ENCODE peak calls at places on chromosomes 5 and 9, in nine cellular contexts. I is dermis microvascular lymphatic vessel endothelial cell; Z is brain microvascular endothelial cell; C is left ventricle myocardium superior; Q is CD8-positive, alpha-beta T cell; O is natural killer cell treated with Interleukin-12 subunit alpha and Interleukin-12 subunit beta and Interleukin-15 and Interleukin-18, amount 100 ng/mL, for 72 hours; T is non-pigmented ciliary epithelial cell; V is DMS153; M is stimulated activated CD4-positive, alpha-beta T cell treated with anti-CD3 and anti-CD28 coated beads, Interleukin-4, amount 100 ng/mL, for 24 hours. X is an unnamed sample.

GRCh38 chr9:79346350-79347020 is 225.3 kb upstream of the TLE4 start:
- DNase-seq in I (no peak), Z (peak), C (no peak), Q (no peak), O (no peak), T (no peak), V (no peak), M (no peak), X (no peak)

GRCh38 chr5:52800394-52801213 is 12.9 kb downstream of the ITGA1 start:
- DNase-seq in I (peak), Z (peak), C (peak), Q (peak), O (peak), T (no peak), V (no peak), M (peak), X (peak)

GRCh38 chr5:68846828-68847227 is 247.0 kb upstream of the SLC30A5 start:
- DNase-seq in I (no peak), Z (no peak), C (no peak), Q (no peak), O (no peak), T (no peak), V (no peak), M (no peak), X (no peak)

GRCh38 chr9:128554155-128554862 is 1.9 kb downstream of the SPTAN1 start:
- DNase-seq in I (peak), Z (peak), C (peak), Q (peak), O (no peak), T (peak), V (no peak), M (peak), X (peak)

GRCh38 chr9:18721267-18722079 is 247.5 kb downstream of the ADAMTSL1 start:
- DNase-seq in I (no peak), Z (no peak), C (no peak), Q (no peak), O (no peak), T (no peak), V (peak), M (no peak), X (no peak)

GRCh38 chr5:57422993-57423392 is 59.6 kb downstream of the ACTBL2 start:
- DNase-seq in I (no peak), Z (no peak), C (peak), Q (no peak), O (no peak), T (no peak), V (no peak), M (no peak), X (no peak)

GRCh38 chr9:89606567-89607311 is 1.9 kb downstream of the GADD45G start:
- DNase-seq in I (no peak), Z (peak), C (peak), Q (peak), O (no peak), T (no peak), V (peak), M (peak), X (peak)

GRCh38 chr9:92723801-92724323 is 40.8 kb downstream of the BICD2 start:
- DNase-seq in I (no peak), Z (no peak), C (no peak), Q (no peak), O (no peak), T (no peak), V (no peak), M (no peak), X (no peak)

GRCh38 chr5:18792145-18792544 is 1157.9 kb downstream of the TAF11L14 start:
- DNase-seq in I (peak), Z (no peak), C (no peak), Q (no peak), O (no peak), T (peak), V (peak), M (no peak), X (no peak)

GRCh38 chr5:78843436-78843835 is 141.7 kb downstream of the ARSB start:
- DNase-seq in I (no peak), Z (no peak), C (no peak), Q (no peak), O (no peak), T (no peak), V (no peak), M (no peak), X (no peak)

GRCh38 chr9:133959966-133960567 is 32.1 kb downstream of the VAV2 start:
- DNase-seq in I (no peak), Z (no peak), C (peak), Q (no peak), O (no peak), T (no peak), V (no peak), M (no peak), X (no peak)

GRCh38 chr5:133121080-133121479 is 69.3 kb downstream of the HSPA4 start:
- DNase-seq in I (no peak), Z (peak), C (no peak), Q (no peak), O (no peak), T (no peak), V (no peak), M (no peak), X (peak)

GRCh38 chr9:91740713-91741112 is 209.3 kb downstream of the ROR2 start:
- DNase-seq in I (peak), Z (peak), C (peak), Q (no peak), O (peak), T (no peak), V (no peak), M (no peak), X (peak)

GRCh38 chr5:80216753-80217596 is 38.9 kb downstream of the SERINC5 start:
- DNase-seq in I (no peak), Z (no peak), C (peak), Q (peak), O (no peak), T (no peak), V (no peak), M (peak), X (peak)

GRCh38 chr9:83473488-83473971 is 64.7 kb downstream of the FRMD3 start:
- DNase-seq in I (no peak), Z (peak), C (no peak), Q (no peak), O (no peak), T (no peak), V (no peak), M (no peak), X (no peak)

GRCh38 chr5:131272365-131273123 is 8.7 kb downstream of the CDC42SE2 start:
- DNase-seq in I (no peak), Z (no peak), C (no peak), Q (no peak), O (no peak), T (no peak), V (no peak), M (no peak), X (no peak)

GRCh38 chr5:61202213-61202612 is 39.9 kb upstream of the SMIM15 start:
- DNase-seq in I (no peak), Z (no peak), C (no peak), Q (no peak), O (no peak), T (no peak), V (no peak), M (no peak), X (peak)

GRCh38 chr5:79689541-79690466 is at the start of gene CMYA5:
- DNase-seq in I (peak), Z (no peak), C (peak), Q (no peak), O (no peak), T (no peak), V (no peak), M (no peak), X (no peak)

GRCh38 chr9:121699271-121700164 is 48.1 kb downstream of the DAB2IP start:
- DNase-seq in I (peak), Z (no peak), C (peak), Q (peak), O (peak), T (no peak), V (no peak), M (peak), X (peak)

GRCh38 chr9:132780230-132781007 is 97.7 kb downstream of the AK8 start:
- DNase-seq in I (no peak), Z (no peak), C (no peak), Q (no peak), O (no peak), T (no peak), V (no peak), M (no peak), X (no peak)

GRCh38 chr5:67020231-67020630 is 176.4 kb downstream of the CD180 start:
- DNase-seq in I (no peak), Z (no peak), C (no peak), Q (no peak), O (no peak), T (no peak), V (no peak), M (no peak), X (no peak)

GRCh38 chr9:112233769-112234168 is 58.7 kb upstream of the SUSD1 start:
- DNase-seq in I (no peak), Z (peak), C (no peak), Q (no peak), O (no peak), T (no peak), V (no peak), M (no peak), X (no peak)

GRCh38 chr5:22372376-22372775 is 480.8 kb downstream of the CDH12 start:
- DNase-seq in I (no peak), Z (no peak), C (no peak), Q (no peak), O (no peak), T (peak), V (no peak), M (no peak), X (no peak)

GRCh38 chr9:97394881-97395280 is 17.0 kb upstream of the TDRD7 start:
- DNase-seq in I (no peak), Z (no peak), C (no peak), Q (no peak), O (no peak), T (no peak), V (no peak), M (no peak), X (no peak)

GRCh38 chr9:128494108-128494742 is 10.3 kb upstream of the GLE1 start:
- DNase-seq in I (peak), Z (peak), C (peak), Q (peak), O (no peak), T (no peak), V (peak), M (no peak), X (no peak)

GRCh38 chr5:68991279-68991678 is 102.5 kb upstream of the SLC30A5 start:
- DNase-seq in I (no peak), Z (no peak), C (no peak), Q (no peak), O (no peak), T (no peak), V (no peak), M (no peak), X (peak)

GRCh38 chr9:133768859-133769510 is 30.8 kb upstream of the SARDH start:
- DNase-seq in I (no peak), Z (no peak), C (no peak), Q (no peak), O (no peak), T (no peak), V (no peak), M (no peak), X (peak)

GRCh38 chr9:9170735-9171134 is 1371.2 kb upstream of the DMAC1 start:
- DNase-seq in I (no peak), Z (no peak), C (no peak), Q (no peak), O (no peak), T (no peak), V (no peak), M (no peak), X (peak)

GRCh38 chr9:2158111-2158610 is 143.0 kb downstream of the SMARCA2 start:
- DNase-seq in I (peak), Z (peak), C (peak), Q (peak), O (peak), T (no peak), V (peak), M (peak), X (peak)

GRCh38 chr5:348726-349125 is 27.2 kb downstream of the AHRR start:
- DNase-seq in I (peak), Z (no peak), C (no peak), Q (no peak), O (no peak), T (no peak), V (no peak), M (no peak), X (peak)